ENCODE peak calls at places on chromosomes 13 and 19, in five cellular contexts. K is NCI-H2081; A is stimulated activated naive B cell treated with anti-CD40 and anti-IgM and Interleukin-4, amounts not matched to agents 10 μg/mL and 1 μg/mL and 100 μg/mL, for 72 hours; U is hippocampal formation; E is BJ. S is an unnamed sample.

GRCh38 chr13:30186644-30187431 is 120.5 kb downstream of the KATNAL1 start:
- DNase-seq in K (peak), A (no peak), U (no peak), E (no peak), S (no peak)

GRCh38 chr19:53872762-53873161 is 5.1 kb downstream of the MYADM start:
- DNase-seq in K (no peak), A (no peak), U (no peak), E (no peak), S (no peak)

GRCh38 chr19:5907216-5907615 is 2.5 kb downstream of the VMAC start:
- DNase-seq in K (no peak), A (no peak), U (no peak), E (no peak), S (no peak)

GRCh38 chr13:88125055-88125454 is 453.9 kb downstream of the SLITRK5 start:
- DNase-seq in K (no peak), A (no peak), U (no peak), E (no peak), S (peak)

GRCh38 chr13:49693191-49693733 is 2.0 kb upstream of the EBPL start:
- DNase-seq in K (no peak), A (no peak), U (no peak), E (no peak), S (no peak)

GRCh38 chr13:75339635-75340374 is 142.2 kb downstream of the TBC1D4 start:
- DNase-seq in K (no peak), A (no peak), U (no peak), E (no peak), S (no peak)

GRCh38 chr13:30037766-30038165 is 187.3 kb upstream of the UBL3 start:
- DNase-seq in K (no peak), A (no peak), U (no peak), E (peak), S (no peak)

GRCh38 chr13:80141114-80141849 is 199.6 kb downstream of the SPRY2 start:
- DNase-seq in K (no peak), A (no peak), U (peak), E (no peak), S (no peak)

GRCh38 chr19:19820774-19821315 is 705 bp downstream of the ZNF506 start:
- DNase-seq in K (no peak), A (peak), U (no peak), E (no peak), S (no peak)

GRCh38 chr19:4059931-4060620 is 6.6 kb downstream of the ZBTB7A start:
- DNase-seq in K (no peak), A (no peak), U (no peak), E (no peak), S (no peak)

GRCh38 chr13:111401151-111401550 is 80.7 kb downstream of the TEX29 start:
- DNase-seq in K (no peak), A (no peak), U (no peak), E (no peak), S (no peak)

GRCh38 chr13:73901324-73902068 is 232.7 kb downstream of the KLF12 start:
- DNase-seq in K (no peak), A (no peak), U (no peak), E (no peak), S (no peak)

S was measured in naive thymus-derived CD4-positive, alpha-beta T cell.